ENCODE peak calls at places on chromosomes 4 and X, in four cellular contexts. One of them, this sample, is unnamed.

GRCh38 chr4:28075557-28075956 is 1214.9 kb downstream of the STIM2 start:
- DNase-seq in foreskin fibroblast: no peak
- DNase-seq in fibroblast of mammary gland: no peak
- DNase-seq in BJ: no peak
- DNase-seq in this sample: no peak

GRCh38 chr4:183571350-183572076 is 66.7 kb downstream of the ING2 start:
- DNase-seq in foreskin fibroblast: peak
- DNase-seq in BJ: no peak
- DNase-seq in fibroblast of mammary gland: peak
- DNase-seq in this sample: peak

GRCh38 chr4:139014391-139015268 is 951 bp upstream of the NOCT start:
- DNase-seq in fibroblast of mammary gland: peak
- DNase-seq in BJ: peak
- DNase-seq in foreskin fibroblast: peak
- DNase-seq in this sample: peak

GRCh38 chr4:78616046-78616498 is 64.5 kb downstream of the ANXA3 start:
- DNase-seq in foreskin fibroblast: peak
- DNase-seq in fibroblast of mammary gland: peak
- DNase-seq in BJ: no peak
- DNase-seq in this sample: peak

GRCh38 chrX:34365482-34365881 is 233.4 kb upstream of the FAM47A start:
- DNase-seq in fibroblast of mammary gland: peak
- DNase-seq in BJ: no peak
- DNase-seq in foreskin fibroblast: peak
- DNase-seq in this sample: peak

GRCh38 chr4:90078440-90078839 is 48.8 kb upstream of the CCSER1 start:
- DNase-seq in fibroblast of mammary gland: no peak
- DNase-seq in BJ: no peak
- DNase-seq in foreskin fibroblast: no peak
- DNase-seq in this sample: no peak

GRCh38 chr4:78379991-78380739 is 171.4 kb upstream of the ANXA3 start:
- DNase-seq in fibroblast of mammary gland: peak
- DNase-seq in BJ: no peak
- DNase-seq in foreskin fibroblast: peak
- DNase-seq in this sample: peak

GRCh38 chr4:123444298-123444731 is 47.7 kb downstream of the SPRY1 start:
- DNase-seq in fibroblast of mammary gland: peak
- DNase-seq in foreskin fibroblast: peak
- DNase-seq in BJ: no peak
- DNase-seq in this sample: no peak

GRCh38 chrX:153647461-153648357 is 706 bp downstream of the DUSP9 start:
- DNase-seq in fibroblast of mammary gland: no peak
- DNase-seq in BJ: no peak
- DNase-seq in foreskin fibroblast: peak
- DNase-seq in this sample: no peak

GRCh38 chrX:57821703-57822375 is 88.4 kb downstream of the ZXDA start:
- DNase-seq in BJ: no peak
- DNase-seq in foreskin fibroblast: peak
- DNase-seq in fibroblast of mammary gland: peak
- DNase-seq in this sample: peak
- TF ChIP-seq CTCF in BJ: peak
- TF ChIP-seq CTCF in foreskin fibroblast: peak
- TF ChIP-seq CTCF in fibroblast of mammary gland: peak
- TF ChIP-seq CTCF in this sample: peak

GRCh38 chr4:56272003-56272402 is 115.3 kb downstream of the AASDH start:
- DNase-seq in foreskin fibroblast: no peak
- DNase-seq in fibroblast of mammary gland: no peak
- DNase-seq in BJ: no peak
- DNase-seq in this sample: no peak
- H3K4me3 ChIP-seq in foreskin fibroblast: no peak
- H3K4me3 ChIP-seq in fibroblast of mammary gland: no peak
- H3K4me3 ChIP-seq in BJ: no peak
- H3K4me3 ChIP-seq in this sample: no peak

DNA sequence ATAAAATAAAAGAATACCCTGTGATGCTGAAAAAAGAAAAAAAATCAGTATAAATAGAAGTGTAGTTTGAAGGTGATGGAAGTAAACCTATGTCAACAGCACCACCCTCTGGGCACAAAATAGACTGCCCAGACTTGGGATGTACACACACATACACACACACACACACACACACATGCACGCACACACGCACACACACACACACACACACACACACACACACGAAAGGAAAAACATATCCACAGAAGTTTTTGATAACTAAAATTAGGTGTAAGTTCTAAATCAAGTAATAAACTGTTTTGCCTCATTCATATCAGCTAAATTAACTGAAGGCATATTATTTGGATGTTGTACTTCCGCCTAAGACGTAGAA is 40.5 kb downstream of the ANXA5 start:
- DNase-seq in foreskin fibroblast: peak
- DNase-seq in BJ: no peak
- DNase-seq in fibroblast of mammary gland: peak
- DNase-seq in this sample: peak
- TF ChIP-seq CTCF in foreskin fibroblast: peak
- TF ChIP-seq CTCF in BJ: peak
- TF ChIP-seq CTCF in fibroblast of mammary gland: peak
- TF ChIP-seq CTCF in this sample: peak

DNA sequence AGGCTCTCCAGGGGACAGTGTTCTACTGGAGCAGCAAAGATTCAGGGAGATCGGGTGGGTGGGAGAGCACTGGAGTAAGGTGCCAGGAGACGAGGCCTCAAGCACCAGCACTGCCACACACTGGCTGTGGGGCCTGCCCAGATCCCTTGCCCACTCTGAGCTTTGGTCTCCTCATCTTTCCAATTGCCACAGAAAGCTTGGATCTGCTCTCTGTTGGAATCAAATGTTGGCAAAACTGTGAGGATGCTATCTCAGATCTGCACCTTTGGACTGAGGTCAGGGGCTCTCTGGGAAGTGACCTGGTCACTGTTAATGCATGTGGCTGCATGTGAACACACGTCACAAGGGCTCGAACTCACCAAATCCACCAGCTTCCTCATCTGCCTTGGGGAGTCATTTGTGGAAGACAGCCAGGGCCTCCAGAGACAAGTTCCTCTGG is 1.3 kb downstream of the RIPPLY1 start:
- DNase-seq in BJ: no peak
- DNase-seq in foreskin fibroblast: no peak
- DNase-seq in fibroblast of mammary gland: no peak
- DNase-seq in this sample: no peak
- H3K4me3 ChIP-seq in BJ: no peak
- H3K4me3 ChIP-seq in foreskin fibroblast: no peak
- H3K4me3 ChIP-seq in fibroblast of mammary gland: no peak
- H3K4me3 ChIP-seq in this sample: no peak

GRCh38 chrX:7946960-7947359 is 19.7 kb upstream of the PNPLA4 start:
- DNase-seq in foreskin fibroblast: no peak
- DNase-seq in fibroblast of mammary gland: no peak
- DNase-seq in BJ: no peak
- DNase-seq in this sample: no peak

GRCh38 chrX:7943600-7944245 is 16.5 kb upstream of the PNPLA4 start:
- DNase-seq in fibroblast of mammary gland: peak
- DNase-seq in BJ: no peak
- DNase-seq in foreskin fibroblast: no peak
- DNase-seq in this sample: no peak

DNA sequence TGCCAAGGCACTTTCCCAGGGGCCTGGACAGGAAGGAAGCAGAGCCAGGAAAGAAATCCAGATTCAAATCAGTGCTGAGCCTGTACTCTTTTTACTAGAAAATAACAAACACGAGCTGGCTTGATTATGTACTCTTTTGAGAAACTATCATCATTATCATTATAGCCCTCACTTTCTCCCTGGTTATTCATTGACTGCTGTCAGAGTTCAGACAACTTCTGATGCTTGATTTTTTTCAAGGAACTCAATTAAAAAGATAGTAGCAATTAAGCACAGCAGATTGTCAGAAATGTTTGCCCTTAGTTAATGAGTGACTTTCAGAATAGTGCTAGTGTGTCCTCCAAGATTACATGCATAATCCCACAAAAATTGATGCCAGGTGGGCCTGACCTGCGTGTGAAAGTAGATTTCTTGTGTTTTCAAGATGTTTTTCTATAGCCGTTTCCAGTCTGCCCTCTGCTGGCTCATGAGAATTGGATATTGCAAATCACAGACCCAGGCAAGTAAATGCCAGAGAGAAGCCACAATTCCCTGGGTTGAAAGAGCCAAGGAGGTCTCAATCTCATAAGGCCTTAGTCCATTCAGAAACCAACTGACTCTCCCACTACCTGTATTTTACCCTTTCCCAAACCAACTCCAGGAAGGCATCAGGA is 14.3 kb upstream of the PNPLA4 start:
- DNase-seq in BJ: no peak
- DNase-seq in fibroblast of mammary gland: peak
- DNase-seq in foreskin fibroblast: peak
- DNase-seq in this sample: peak
- TF ChIP-seq CTCF in BJ: peak
- TF ChIP-seq CTCF in fibroblast of mammary gland: peak
- TF ChIP-seq CTCF in foreskin fibroblast: peak
- TF ChIP-seq CTCF in this sample: peak

GRCh38 chrX:151082077-151082948 is 94.1 kb upstream of the GPR50 start:
- DNase-seq in fibroblast of mammary gland: peak
- DNase-seq in BJ: no peak
- DNase-seq in foreskin fibroblast: peak
- DNase-seq in this sample: peak
- H3K4me3 ChIP-seq in fibroblast of mammary gland: no peak
- H3K4me3 ChIP-seq in BJ: peak
- H3K4me3 ChIP-seq in foreskin fibroblast: peak
- H3K4me3 ChIP-seq in this sample: peak

GRCh38 chr4:126223784-126224407 is 909.1 kb downstream of the FAT4 start:
- DNase-seq in foreskin fibroblast: peak
- DNase-seq in fibroblast of mammary gland: peak
- DNase-seq in BJ: no peak
- DNase-seq in this sample: peak
- TF ChIP-seq CTCF in foreskin fibroblast: peak
- TF ChIP-seq CTCF in fibroblast of mammary gland: peak
- TF ChIP-seq CTCF in BJ: peak
- TF ChIP-seq CTCF in this sample: peak

This sample was measured in AG10803.